ENCODE peak calls at places on chromosomes 3 and 15, in eight cellular contexts. F, D, X, B, H, Q, G and T are unnamed samples. For H3K9me3, the result is how much of the 10 kb centered on the place peaks cover.

GRCh38 chr15:32730677-32731654 is 13.2 kb downstream of the GREM1 start:
- DNase-seq in F (peak), D (no peak), X (no peak), B (no peak), H (no peak), Q (peak), G (no peak), T (no peak)

GRCh38 chr15:51424780-51425179 is 83.3 kb downstream of the GLDN start:
- DNase-seq in F (peak), D (no peak), X (no peak), B (no peak), H (no peak), Q (no peak), G (no peak), T (no peak)

GRCh38 chr3:28376424-28376823 is 27.8 kb upstream of the AZI2 start:
- DNase-seq in F (no peak), D (no peak), X (peak), B (no peak), H (peak), Q (no peak), G (no peak), T (no peak)

GRCh38 chr15:52112203-52112750 is 298 bp downstream of the BCL2L10 start:
- DNase-seq in F (no peak), D (no peak), X (no peak), B (peak), H (no peak), Q (peak), G (peak), T (peak)

GRCh38 chr3:56222866-56223265 is 245.4 kb downstream of the ERC2 start:
- DNase-seq in F (no peak), D (no peak), X (no peak), B (no peak), H (no peak), Q (no peak), G (no peak), T (no peak)

GRCh38 chr3:16466822-16467221 is 46.7 kb downstream of the RFTN1 start:
- DNase-seq in F (no peak), D (no peak), X (no peak), B (no peak), H (no peak), Q (no peak), G (no peak), T (no peak)

GRCh38 chr3:115217678-115218451 is 70.8 kb upstream of the ZBTB20 start:
- DNase-seq in F (peak), D (no peak), X (peak), B (no peak), H (peak), Q (no peak), G (no peak), T (no peak)

GRCh38 chr15:97903560-97904195 is 56.8 kb upstream of the ARRDC4 start:
- DNase-seq in F (no peak), D (no peak), X (no peak), B (no peak), H (no peak), Q (no peak), G (no peak), T (no peak)

GRCh38 chr15:32743411-32744145 is 25.8 kb downstream of the GREM1 start:
- DNase-seq in F (no peak), D (no peak), X (no peak), B (no peak), H (no peak), Q (no peak), G (no peak), T (no peak)

GRCh38 chr3:182509844-182510460 is 283.4 kb upstream of the ATP11B start:
- DNase-seq in F (no peak), D (no peak), X (no peak), B (no peak), H (no peak), Q (no peak), G (no peak), T (no peak)

GRCh38 chr15:77412972-77413371 is 6.9 kb downstream of the PEAK1 start:
- DNase-seq in F (no peak), D (no peak), X (no peak), B (no peak), H (no peak), Q (no peak), G (no peak), T (no peak)

GRCh38 chr15:100958326-100959065 is 39.3 kb downstream of the LRRK1 start:
- DNase-seq in F (no peak), D (no peak), X (no peak), B (no peak), H (peak), Q (no peak), G (no peak), T (no peak)

GRCh38 chr3:55330756-55331155 is 156.3 kb downstream of the WNT5A start:
- DNase-seq in F (no peak), D (no peak), X (no peak), B (no peak), H (peak), Q (no peak), G (no peak), T (no peak)

GRCh38 chr15:53808058-53808703 is 48.7 kb upstream of the WDR72 start:
- DNase-seq in F (no peak), D (no peak), X (no peak), B (no peak), H (no peak), Q (no peak), G (no peak), T (no peak)

GRCh38 chr3:158103131-158103955 is 2.9 kb downstream of the SHOX2 start:
- DNase-seq in F (no peak), D (no peak), X (peak), B (peak), H (no peak), Q (peak), G (no peak), T (no peak)

GRCh38 chr3:189914799-189915198 is 205.9 kb downstream of the P3H2 start:
- DNase-seq in F (no peak), D (no peak), X (peak), B (no peak), H (peak), Q (no peak), G (no peak), T (no peak)

GRCh38 chr15:99718421-99718820 is 14.8 kb downstream of the LYSMD4 start:
- DNase-seq in F (no peak), D (no peak), X (no peak), B (no peak), H (no peak), Q (no peak), G (no peak), T (no peak)
- H3K9me3 ChIP-seq in F (under half), D (under half), X (under half), B (under half), H (under half), Q (under half), G (under half), T (under half)

GRCh38 chr3:180017846-180018245 is 18.9 kb downstream of the PEX5L start:
- DNase-seq in F (no peak), D (no peak), X (no peak), B (no peak), H (no peak), Q (no peak), G (no peak), T (no peak)
- H3K9me3 ChIP-seq in F (under half), D (under half), X (under half), B (under half), H (under half), Q (under half), G (under half), T (under half)

GRCh38 chr3:792651-793050 is 300.2 kb upstream of the CNTN6 start:
- DNase-seq in F (no peak), D (no peak), X (no peak), B (no peak), H (no peak), Q (no peak), G (no peak), T (no peak)
- H3K9me3 ChIP-seq in F (under half), D (under half), X (under half), B (under half), H (under half), Q (under half), G (under half), T (under half)

GRCh38 chr3:58900372-58900771 is 149.5 kb downstream of the CFAP20DC start:
- DNase-seq in F (no peak), D (no peak), X (no peak), B (no peak), H (no peak), Q (no peak), G (no peak), T (no peak)

GRCh38 chr3:58898513-58898912 is 151.3 kb downstream of the CFAP20DC start:
- DNase-seq in F (no peak), D (no peak), X (no peak), B (no peak), H (no peak), Q (no peak), G (no peak), T (no peak)

GRCh38 chr3:58899159-58899952 is 150.5 kb downstream of the CFAP20DC start:
- DNase-seq in F (no peak), D (peak), X (no peak), B (peak), H (peak), Q (peak), G (no peak), T (peak)

DNA sequence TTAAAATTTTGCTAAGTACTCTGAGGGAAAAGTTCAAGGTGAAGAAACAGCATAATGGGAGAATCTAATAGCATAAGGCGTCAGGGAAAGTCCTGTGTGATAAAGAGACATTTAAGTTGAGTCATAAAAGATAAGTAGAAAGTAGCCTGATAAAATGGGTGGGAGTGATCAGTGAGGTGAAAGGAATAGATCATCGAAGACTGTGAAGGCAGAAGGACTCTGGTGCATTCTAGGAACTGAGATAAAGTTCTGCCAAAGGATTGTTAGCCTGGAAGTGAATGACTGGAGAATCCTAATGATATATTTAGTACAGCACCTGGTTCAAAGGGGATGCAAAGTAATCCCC is 149.9 kb downstream of the CFAP20DC start:
- DNase-seq in F (no peak), D (peak), X (no peak), B (no peak), H (peak), Q (no peak), G (no peak), T (no peak)
- H3K9me3 ChIP-seq in F (under half), D (under half), X (under half), B (under half), H (under half), Q (under half), G (under half), T (under half)

GRCh38 chr3:25246921-25247320 is 181.1 kb upstream of the RARB start:
- DNase-seq in F (no peak), D (no peak), X (no peak), B (no peak), H (no peak), Q (peak), G (no peak), T (no peak)
- H3K9me3 ChIP-seq in F (under half), D (under half), X (under half), B (half or more), H (under half), Q (under half), G (under half), T (under half)

GRCh38 chr3:196763179-196763578 is 23.5 kb downstream of the PAK2 start:
- DNase-seq in F (no peak), D (no peak), X (no peak), B (no peak), H (no peak), Q (no peak), G (no peak), T (no peak)
- H3K9me3 ChIP-seq in F (under half), D (under half), X (under half), B (under half), H (under half), Q (under half), G (under half), T (under half)

DNA sequence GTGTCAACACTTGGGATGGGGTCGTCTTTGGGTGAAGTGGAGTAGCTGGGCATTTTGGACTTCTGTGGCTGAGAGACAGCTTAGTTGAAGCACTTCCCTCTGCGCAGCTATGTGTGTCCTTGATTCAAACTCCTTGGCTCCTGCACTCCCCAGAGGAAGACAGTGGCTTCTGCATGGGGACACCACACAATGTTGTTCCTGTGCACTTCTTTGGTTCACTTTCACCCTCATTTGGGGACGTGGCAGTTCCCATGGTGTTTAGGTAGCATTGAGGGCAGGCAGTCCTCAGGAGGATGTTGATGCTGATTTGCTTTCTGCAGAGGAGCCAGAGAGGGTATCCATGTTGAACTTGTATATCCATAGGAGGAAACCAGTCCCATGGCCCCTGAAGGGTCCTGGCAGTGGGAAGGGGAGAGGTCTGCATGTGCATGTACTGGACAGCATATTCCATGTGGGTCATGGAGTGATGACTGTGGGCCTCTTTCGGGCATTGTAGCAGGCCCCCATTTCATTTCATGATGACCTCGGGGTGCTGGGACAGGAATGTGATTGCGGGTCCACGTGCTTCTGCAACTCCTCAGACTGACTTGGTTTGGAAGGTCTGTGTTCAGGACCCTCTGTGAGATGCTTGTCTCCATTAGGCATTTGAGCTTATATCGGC is 135.4 kb downstream of the SNRPN start:
- DNase-seq in F (no peak), D (no peak), X (no peak), B (no peak), H (no peak), Q (no peak), G (no peak), T (no peak)
- H3K9me3 ChIP-seq in F (under half), D (under half), X (under half), B (half or more), H (under half), Q (half or more), G (half or more), T (under half)

DNA sequence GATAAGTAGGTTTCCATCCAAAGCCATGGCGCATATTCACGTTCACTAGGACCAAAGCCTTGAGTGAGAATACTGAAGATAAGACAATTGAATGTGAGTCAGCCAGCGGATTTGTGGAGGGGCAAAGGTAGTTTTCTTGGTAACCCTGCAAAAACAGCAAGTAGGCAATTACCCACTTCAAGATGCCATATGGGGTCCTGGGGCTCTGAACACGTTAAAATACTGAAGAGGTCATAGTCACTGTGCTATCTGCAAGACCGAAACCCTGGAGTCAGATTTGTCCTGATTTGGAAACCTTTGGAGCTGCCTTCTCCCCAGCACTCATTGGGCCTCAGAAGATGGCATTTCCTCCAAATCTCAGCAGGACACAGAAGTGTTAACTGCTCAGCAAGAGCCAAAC is 646.9 kb upstream of the LMCD1 start:
- DNase-seq in F (no peak), D (no peak), X (no peak), B (no peak), H (no peak), Q (no peak), G (no peak), T (no peak)
- H3K9me3 ChIP-seq in F (under half), D (under half), X (under half), B (under half), H (under half), Q (under half), G (under half), T (under half)

GRCh38 chr15:36811903-36812302 is 232.5 kb downstream of the CDIN1 start:
- DNase-seq in F (no peak), D (no peak), X (no peak), B (no peak), H (no peak), Q (no peak), G (no peak), T (no peak)
- H3K9me3 ChIP-seq in F (under half), D (under half), X (under half), B (under half), H (under half), Q (under half), G (under half), T (under half)